ENCODE peak calls at places on chromosomes 11 and 22, in six cellular contexts. One of them, this sample, is unnamed.

GRCh38 chr11:57363131-57363530 is 17.8 kb downstream of the PRG3 start:
- DNase-seq in pancreas: no peak
- DNase-seq in effector memory CD4-positive, alpha-beta T cell: no peak
- DNase-seq in left ventricle myocardium inferior: no peak
- DNase-seq in AG04450: no peak
- DNase-seq in A549: no peak
- DNase-seq in this sample: no peak

GRCh38 chr22:46416537-46417267 is 81.2 kb downstream of the TRMU start:
- DNase-seq in pancreas: no peak
- DNase-seq in effector memory CD4-positive, alpha-beta T cell: no peak
- DNase-seq in left ventricle myocardium inferior: no peak
- DNase-seq in AG04450: no peak
- DNase-seq in A549: no peak
- DNase-seq in this sample: no peak

GRCh38 chr11:64858467-64859401 is 14.3 kb upstream of the CDC42BPG start:
- DNase-seq in pancreas: no peak
- DNase-seq in effector memory CD4-positive, alpha-beta T cell: peak; percentile 51
- DNase-seq in left ventricle myocardium inferior: peak; percentile 70
- DNase-seq in AG04450: no peak
- DNase-seq in A549: no peak
- DNase-seq in this sample: no peak

GRCh38 chr11:121334973-121335711 is 42.6 kb downstream of the SC5D start:
- DNase-seq in pancreas: no peak
- DNase-seq in effector memory CD4-positive, alpha-beta T cell: no peak
- DNase-seq in left ventricle myocardium inferior: no peak
- DNase-seq in AG04450: no peak
- DNase-seq in A549: no peak
- DNase-seq in this sample: no peak

GRCh38 chr11:125429174-125429707 is 66.8 kb downstream of the FEZ1 start:
- DNase-seq in pancreas: no peak
- DNase-seq in effector memory CD4-positive, alpha-beta T cell: no peak
- DNase-seq in left ventricle myocardium inferior: peak; percentile 58
- DNase-seq in AG04450: no peak
- DNase-seq in A549: peak; percentile 38
- DNase-seq in this sample: peak; percentile 75

GRCh38 chr11:116703421-116703820 is 69.4 kb downstream of the BUD13 start:
- DNase-seq in pancreas: peak; percentile 49
- DNase-seq in effector memory CD4-positive, alpha-beta T cell: no peak
- DNase-seq in left ventricle myocardium inferior: no peak
- DNase-seq in AG04450: no peak
- DNase-seq in A549: no peak
- DNase-seq in this sample: no peak

GRCh38 chr11:8368772-8369171 is 105.1 kb upstream of the LMO1 start:
- DNase-seq in pancreas: no peak
- DNase-seq in effector memory CD4-positive, alpha-beta T cell: no peak
- DNase-seq in left ventricle myocardium inferior: no peak
- DNase-seq in AG04450: no peak
- DNase-seq in A549: no peak
- DNase-seq in this sample: no peak

GRCh38 chr11:2219318-2220017 is 47.9 kb upstream of the TH start:
- DNase-seq in pancreas: no peak
- DNase-seq in effector memory CD4-positive, alpha-beta T cell: no peak
- DNase-seq in left ventricle myocardium inferior: no peak
- DNase-seq in AG04450: no peak
- DNase-seq in A549: no peak
- DNase-seq in this sample: no peak

GRCh38 chr11:129117595-129118350 is 74.4 kb downstream of the ARHGAP32 start:
- DNase-seq in pancreas: no peak
- DNase-seq in effector memory CD4-positive, alpha-beta T cell: peak; percentile 6
- DNase-seq in left ventricle myocardium inferior: no peak
- DNase-seq in AG04450: peak; percentile 64
- DNase-seq in A549: peak; percentile 15
- DNase-seq in this sample: peak; percentile 57

GRCh38 chr11:34609850-34610249 is 11.0 kb upstream of the EHF start:
- DNase-seq in pancreas: no peak
- DNase-seq in effector memory CD4-positive, alpha-beta T cell: no peak
- DNase-seq in left ventricle myocardium inferior: no peak
- DNase-seq in AG04450: no peak
- DNase-seq in A549: no peak
- DNase-seq in this sample: no peak

GRCh38 chr11:113591122-113591521 is 115.0 kb downstream of the TMPRSS5 start:
- DNase-seq in pancreas: no peak
- DNase-seq in effector memory CD4-positive, alpha-beta T cell: no peak
- DNase-seq in left ventricle myocardium inferior: no peak
- DNase-seq in AG04450: no peak
- DNase-seq in A549: no peak
- DNase-seq in this sample: no peak

GRCh38 chr22:36629320-36629719 is 74.2 kb downstream of the CACNG2 start:
- DNase-seq in pancreas: no peak
- DNase-seq in effector memory CD4-positive, alpha-beta T cell: no peak
- DNase-seq in left ventricle myocardium inferior: no peak
- DNase-seq in AG04450: no peak
- DNase-seq in A549: no peak
- DNase-seq in this sample: no peak

GRCh38 chr11:12598330-12599256 is 75.6 kb upstream of the TEAD1 start:
- DNase-seq in pancreas: no peak
- DNase-seq in effector memory CD4-positive, alpha-beta T cell: peak; percentile 3
- DNase-seq in left ventricle myocardium inferior: no peak
- DNase-seq in AG04450: no peak
- DNase-seq in A549: no peak
- DNase-seq in this sample: no peak

GRCh38 chr11:31805037-31805628 is 6.0 kb downstream of the PAX6 start:
- DNase-seq in pancreas: no peak
- DNase-seq in effector memory CD4-positive, alpha-beta T cell: no peak
- DNase-seq in left ventricle myocardium inferior: no peak
- DNase-seq in AG04450: no peak
- DNase-seq in A549: no peak
- DNase-seq in this sample: no peak

GRCh38 chr11:3103076-3103475 is 45.9 kb upstream of the CARS1 start:
- DNase-seq in pancreas: peak; percentile 74
- DNase-seq in effector memory CD4-positive, alpha-beta T cell: no peak
- DNase-seq in left ventricle myocardium inferior: no peak
- DNase-seq in AG04450: no peak
- DNase-seq in A549: no peak
- DNase-seq in this sample: no peak

GRCh38 chr22:43891360-43892182 is at the start of gene PNPLA5:
- DNase-seq in pancreas: no peak
- DNase-seq in effector memory CD4-positive, alpha-beta T cell: no peak
- DNase-seq in left ventricle myocardium inferior: no peak
- DNase-seq in AG04450: no peak
- DNase-seq in A549: no peak
- DNase-seq in this sample: no peak

GRCh38 chr11:41446566-41446965 is 12.9 kb downstream of the LRRC4C start:
- DNase-seq in pancreas: no peak
- DNase-seq in effector memory CD4-positive, alpha-beta T cell: no peak
- DNase-seq in left ventricle myocardium inferior: no peak
- DNase-seq in AG04450: no peak
- DNase-seq in A549: no peak
- DNase-seq in this sample: no peak

GRCh38 chr11:93034031-93034430 is 64.6 kb downstream of the MTNR1B start:
- DNase-seq in pancreas: no peak
- DNase-seq in effector memory CD4-positive, alpha-beta T cell: no peak
- DNase-seq in left ventricle myocardium inferior: no peak
- DNase-seq in AG04450: no peak
- DNase-seq in A549: no peak
- DNase-seq in this sample: no peak

GRCh38 chr11:12243511-12243910 is 133.1 kb downstream of the MICAL2 start:
- DNase-seq in pancreas: no peak
- DNase-seq in effector memory CD4-positive, alpha-beta T cell: no peak
- DNase-seq in left ventricle myocardium inferior: no peak
- DNase-seq in AG04450: no peak
- DNase-seq in A549: no peak
- DNase-seq in this sample: no peak

GRCh38 chr11:19450282-19450681 is 209.5 kb upstream of the E2F8 start:
- DNase-seq in pancreas: no peak
- DNase-seq in effector memory CD4-positive, alpha-beta T cell: no peak
- DNase-seq in left ventricle myocardium inferior: no peak
- DNase-seq in AG04450: no peak
- DNase-seq in A549: no peak
- DNase-seq in this sample: no peak

GRCh38 chr11:63683133-63683991 is 2.1 kb downstream of the RTN3 start:
- DNase-seq in pancreas: no peak
- DNase-seq in effector memory CD4-positive, alpha-beta T cell: no peak
- DNase-seq in left ventricle myocardium inferior: no peak
- DNase-seq in AG04450: no peak
- DNase-seq in A549: no peak
- DNase-seq in this sample: no peak

GRCh38 chr22:42937164-42937854 is 77.6 kb downstream of the PACSIN2 start:
- DNase-seq in pancreas: peak; percentile 39
- DNase-seq in effector memory CD4-positive, alpha-beta T cell: no peak
- DNase-seq in left ventricle myocardium inferior: no peak
- DNase-seq in AG04450: no peak
- DNase-seq in A549: peak; percentile 57
- DNase-seq in this sample: no peak

GRCh38 chr22:31055322-31056159 is 25.6 kb upstream of the SMTN start:
- DNase-seq in pancreas: peak; percentile 93
- DNase-seq in effector memory CD4-positive, alpha-beta T cell: no peak
- DNase-seq in left ventricle myocardium inferior: peak; percentile 85
- DNase-seq in AG04450: peak; percentile 98
- DNase-seq in A549: peak; percentile 92
- DNase-seq in this sample: no peak

GRCh38 chr11:122020902-122021301 is 95.1 kb downstream of the BLID start:
- DNase-seq in pancreas: no peak
- DNase-seq in effector memory CD4-positive, alpha-beta T cell: no peak
- DNase-seq in left ventricle myocardium inferior: no peak
- DNase-seq in AG04450: no peak
- DNase-seq in A549: no peak
- DNase-seq in this sample: no peak

GRCh38 chr22:31344369-31345330 is 1.5 kb downstream of the PATZ1 start:
- DNase-seq in pancreas: peak; percentile 87
- DNase-seq in effector memory CD4-positive, alpha-beta T cell: no peak
- DNase-seq in left ventricle myocardium inferior: peak; percentile 35
- DNase-seq in AG04450: no peak
- DNase-seq in A549: no peak
- DNase-seq in this sample: no peak

GRCh38 chr11:15957234-15957633 is 399.1 kb downstream of the SOX6 start:
- DNase-seq in pancreas: no peak
- DNase-seq in effector memory CD4-positive, alpha-beta T cell: no peak
- DNase-seq in left ventricle myocardium inferior: no peak
- DNase-seq in AG04450: no peak
- DNase-seq in A549: no peak
- DNase-seq in this sample: no peak

GRCh38 chr11:61281581-61282250 is 13.4 kb downstream of the VWCE start:
- DNase-seq in pancreas: peak; percentile 80
- DNase-seq in effector memory CD4-positive, alpha-beta T cell: no peak
- DNase-seq in left ventricle myocardium inferior: peak; percentile 27
- DNase-seq in AG04450: no peak
- DNase-seq in A549: peak; percentile 65
- DNase-seq in this sample: peak; percentile 50

GRCh38 chr11:79219186-79220045 is 221.4 kb downstream of the TENM4 start:
- DNase-seq in pancreas: no peak
- DNase-seq in effector memory CD4-positive, alpha-beta T cell: no peak
- DNase-seq in left ventricle myocardium inferior: no peak
- DNase-seq in AG04450: no peak
- DNase-seq in A549: no peak
- DNase-seq in this sample: no peak

GRCh38 chr11:61967924-61968757 is 707 bp upstream of the FTH1 start:
- DNase-seq in pancreas: peak; percentile 83
- DNase-seq in effector memory CD4-positive, alpha-beta T cell: peak; percentile 20
- DNase-seq in left ventricle myocardium inferior: peak; percentile 51
- DNase-seq in AG04450: no peak
- DNase-seq in A549: no peak
- DNase-seq in this sample: no peak

GRCh38 chr11:2211113-2211971 is 39.7 kb upstream of the TH start:
- DNase-seq in pancreas: peak; percentile 89
- DNase-seq in effector memory CD4-positive, alpha-beta T cell: no peak
- DNase-seq in left ventricle myocardium inferior: no peak
- DNase-seq in AG04450: no peak
- DNase-seq in A549: no peak
- DNase-seq in this sample: no peak

DNA sequence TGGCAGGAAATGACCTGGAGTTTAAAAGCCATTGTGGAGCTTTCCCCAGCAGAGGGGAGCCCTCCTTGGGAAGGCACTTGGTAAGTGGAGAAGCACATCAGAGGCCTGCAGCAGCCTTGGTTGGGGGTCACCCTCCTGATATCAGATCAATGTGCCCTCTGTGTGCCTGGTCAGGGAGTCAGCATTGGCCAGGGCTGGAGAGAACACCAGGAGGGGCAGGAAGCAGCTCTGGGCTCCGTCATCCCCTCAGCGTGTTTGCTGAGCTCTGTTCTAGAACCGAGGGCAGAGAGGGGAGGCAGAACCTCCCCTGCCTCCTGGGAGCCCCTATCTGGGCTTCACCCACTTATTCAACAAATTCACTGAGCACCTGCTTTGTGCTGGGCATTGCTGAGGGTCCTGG is 846.0 kb downstream of the TBC1D22A start:
- DNase-seq in pancreas: no peak
- DNase-seq in effector memory CD4-positive, alpha-beta T cell: no peak
- DNase-seq in left ventricle myocardium inferior: no peak
- DNase-seq in AG04450: no peak
- DNase-seq in A549: no peak
- DNase-seq in this sample: no peak
- H3K9me3 ChIP-seq in pancreas: no peaks in the 10 kb centered on the region
- H3K9me3 ChIP-seq in effector memory CD4-positive, alpha-beta T cell: no peaks in the 10 kb centered on the region
- H3K9me3 ChIP-seq in left ventricle myocardium inferior: peaks cover 13% of the 10 kb centered on the region
- H3K9me3 ChIP-seq in AG04450: peaks cover 75% of the 10 kb centered on the region
- H3K9me3 ChIP-seq in A549: no peaks in the 10 kb centered on the region
- H3K9me3 ChIP-seq in this sample: peaks cover 3% of the 10 kb centered on the region

GRCh38 chr11:75719089-75719638 is 1.5 kb downstream of the MOGAT2 start:
- DNase-seq in pancreas: no peak
- DNase-seq in effector memory CD4-positive, alpha-beta T cell: no peak
- DNase-seq in left ventricle myocardium inferior: no peak
- DNase-seq in AG04450: no peak
- DNase-seq in A549: no peak
- DNase-seq in this sample: no peak
- H3K9me3 ChIP-seq in pancreas: no peaks in the 10 kb centered on the region
- H3K9me3 ChIP-seq in effector memory CD4-positive, alpha-beta T cell: no peaks in the 10 kb centered on the region
- H3K9me3 ChIP-seq in left ventricle myocardium inferior: no peaks in the 10 kb centered on the region
- H3K9me3 ChIP-seq in AG04450: no peaks in the 10 kb centered on the region
- H3K9me3 ChIP-seq in A549: no peaks in the 10 kb centered on the region
- H3K9me3 ChIP-seq in this sample: no peaks in the 10 kb centered on the region

GRCh38 chr11:50379484-50379883 is 346.8 kb downstream of the OR4C45 start:
- DNase-seq in pancreas: no peak
- DNase-seq in effector memory CD4-positive, alpha-beta T cell: no peak
- DNase-seq in left ventricle myocardium inferior: no peak
- DNase-seq in AG04450: no peak
- DNase-seq in A549: no peak
- DNase-seq in this sample: no peak
- H3K9me3 ChIP-seq in pancreas: no peaks in the 10 kb centered on the region
- H3K9me3 ChIP-seq in effector memory CD4-positive, alpha-beta T cell: peaks cover 7% of the 10 kb centered on the region
- H3K9me3 ChIP-seq in left ventricle myocardium inferior: peaks cover 100% of the 10 kb centered on the region
- H3K9me3 ChIP-seq in AG04450: no peaks in the 10 kb centered on the region
- H3K9me3 ChIP-seq in A549: peaks cover 24% of the 10 kb centered on the region
- H3K9me3 ChIP-seq in this sample: peaks cover 83% of the 10 kb centered on the region

GRCh38 chr22:49161002-49161850 is 666.4 kb downstream of the BRD1 start:
- DNase-seq in pancreas: peak; percentile 27
- DNase-seq in effector memory CD4-positive, alpha-beta T cell: no peak
- DNase-seq in left ventricle myocardium inferior: no peak
- DNase-seq in AG04450: no peak
- DNase-seq in A549: no peak
- DNase-seq in this sample: no peak
- H3K9me3 ChIP-seq in pancreas: no peaks in the 10 kb centered on the region
- H3K9me3 ChIP-seq in effector memory CD4-positive, alpha-beta T cell: no peaks in the 10 kb centered on the region
- H3K9me3 ChIP-seq in left ventricle myocardium inferior: no peaks in the 10 kb centered on the region
- H3K9me3 ChIP-seq in AG04450: peaks cover 87% of the 10 kb centered on the region
- H3K9me3 ChIP-seq in A549: no peaks in the 10 kb centered on the region
- H3K9me3 ChIP-seq in this sample: no peaks in the 10 kb centered on the region

GRCh38 chr11:108206969-108207682 is 15.3 kb downstream of the NPAT start:
- DNase-seq in pancreas: no peak
- DNase-seq in effector memory CD4-positive, alpha-beta T cell: no peak
- DNase-seq in left ventricle myocardium inferior: no peak
- DNase-seq in AG04450: no peak
- DNase-seq in A549: no peak
- DNase-seq in this sample: no peak
- H3K9me3 ChIP-seq in pancreas: no peaks in the 10 kb centered on the region
- H3K9me3 ChIP-seq in effector memory CD4-positive, alpha-beta T cell: no peaks in the 10 kb centered on the region
- H3K9me3 ChIP-seq in left ventricle myocardium inferior: peaks cover 14% of the 10 kb centered on the region
- H3K9me3 ChIP-seq in AG04450: peaks cover 29% of the 10 kb centered on the region
- H3K9me3 ChIP-seq in A549: no peaks in the 10 kb centered on the region
- H3K9me3 ChIP-seq in this sample: peaks cover 46% of the 10 kb centered on the region